ENCODE peak calls at places on chromosomes 13 and 19, in six cellular contexts. D is mucosa of descending colon, G is aorta, H is GM06990, L is GM23338, U is kidney epithelial cell. X is an unnamed sample.

GRCh38 chr13:95834134-95834765 is 157.3 kb downstream of the DNAJC3 start:
- DNase-seq in D (no peak), G (peak), H (peak), L (peak), U (peak), X (peak)

GRCh38 chr19:50437862-50438449 is 5.3 kb downstream of the MYBPC2 start:
- DNase-seq in D (no peak), G (no peak), H (no peak), L (no peak), U (no peak), X (no peak)

GRCh38 chr19:18021121-18021755 is 13.3 kb downstream of the ARRDC2 start:
- DNase-seq in D (peak), G (peak), H (peak), L (no peak), U (no peak), X (peak)

GRCh38 chr19:29771708-29772415 is 39.9 kb upstream of the CCNE1 start:
- DNase-seq in D (no peak), G (no peak), H (no peak), L (peak), U (peak), X (peak)

GRCh38 chr13:40433577-40433976 is 232.9 kb downstream of the FOXO1 start:
- DNase-seq in D (peak), G (no peak), H (peak), L (no peak), U (no peak), X (no peak)

GRCh38 chr19:35665604-35666003 is 713 bp upstream of the UPK1A start:
- DNase-seq in D (no peak), G (no peak), H (no peak), L (no peak), U (no peak), X (no peak)

GRCh38 chr19:22144394-22144793 is 52.4 kb downstream of the ZNF676 start:
- DNase-seq in D (no peak), G (no peak), H (no peak), L (peak), U (no peak), X (no peak)

GRCh38 chr13:92602560-92602959 is 624.0 kb upstream of the GPC6 start:
- DNase-seq in D (no peak), G (no peak), H (no peak), L (no peak), U (no peak), X (no peak)

GRCh38 chr13:50521750-50522149 is 321.7 kb downstream of the DLEU7 start:
- DNase-seq in D (no peak), G (no peak), H (no peak), L (no peak), U (no peak), X (no peak)

GRCh38 chr19:13173129-13173737 is 23.0 kb downstream of the IER2 start:
- DNase-seq in D (no peak), G (no peak), H (no peak), L (no peak), U (no peak), X (no peak)

GRCh38 chr13:60332682-60333081 is 64.3 kb upstream of the TDRD3 start:
- DNase-seq in D (no peak), G (no peak), H (no peak), L (no peak), U (no peak), X (no peak)

GRCh38 chr13:22926176-22927007 is 254.4 kb upstream of the SGCG start:
- DNase-seq in D (peak), G (peak), H (peak), L (peak), U (peak), X (no peak)

GRCh38 chr13:99450416-99450815 is 50.9 kb upstream of the TM9SF2 start:
- DNase-seq in D (no peak), G (no peak), H (no peak), L (no peak), U (no peak), X (no peak)

GRCh38 chr13:23755040-23755439 is 134.2 kb downstream of the MIPEP start:
- DNase-seq in D (no peak), G (no peak), H (no peak), L (no peak), U (no peak), X (no peak)

GRCh38 chr13:91988331-91988730 is 589.9 kb downstream of the GPC5 start:
- DNase-seq in D (no peak), G (no peak), H (no peak), L (no peak), U (no peak), X (no peak)

GRCh38 chr13:109764474-109765292 is 21.7 kb downstream of the IRS2 start:
- DNase-seq in D (no peak), G (no peak), H (no peak), L (peak), U (no peak), X (no peak)

GRCh38 chr13:76921516-76921915 is 26.8 kb upstream of the ACOD1 start:
- DNase-seq in D (no peak), G (peak), H (no peak), L (no peak), U (no peak), X (no peak)

GRCh38 chr13:68234278-68234677 is 1004.1 kb upstream of the PCDH9 start:
- DNase-seq in D (no peak), G (no peak), H (no peak), L (peak), U (no peak), X (no peak)

GRCh38 chr19:35911173-35911572 is 3.1 kb upstream of the TYROBP start:
- DNase-seq in D (no peak), G (no peak), H (no peak), L (peak), U (no peak), X (no peak)

GRCh38 chr13:27839809-27840467 is 47.7 kb downstream of the GSX1 start:
- DNase-seq in D (no peak), G (no peak), H (no peak), L (no peak), U (no peak), X (no peak)

GRCh38 chr19:38395381-38396127 is 7.1 kb downstream of the SPRED3 start:
- DNase-seq in D (no peak), G (no peak), H (peak), L (peak), U (no peak), X (no peak)

GRCh38 chr19:18896421-18896841 is 473 bp upstream of the CERS1 start:
- DNase-seq in D (no peak), G (no peak), H (no peak), L (peak), U (no peak), X (no peak)

GRCh38 chr19:52592301-52592700 is 22.2 kb downstream of the ZNF701 start:
- DNase-seq in D (no peak), G (no peak), H (no peak), L (no peak), U (no peak), X (no peak)

GRCh38 chr19:7904074-7905020 is 670 bp downstream of the MAP2K7 start:
- DNase-seq in D (peak), G (no peak), H (peak), L (peak), U (no peak), X (no peak)

GRCh38 chr19:56699552-56699951 is 28.0 kb upstream of the ZNF835 start:
- DNase-seq in D (no peak), G (no peak), H (no peak), L (no peak), U (no peak), X (no peak)

GRCh38 chr13:41767801-41768200 is 193.1 kb downstream of the VWA8 start:
- DNase-seq in D (no peak), G (no peak), H (no peak), L (no peak), U (no peak), X (no peak)

GRCh38 chr13:112247471-112248405 is 128.4 kb upstream of the SPACA7 start:
- DNase-seq in D (no peak), G (no peak), H (no peak), L (no peak), U (no peak), X (no peak)

GRCh38 chr13:34107814-34108213 is 289.9 kb downstream of the RFC3 start:
- DNase-seq in D (no peak), G (no peak), H (no peak), L (no peak), U (no peak), X (no peak)

DNA sequence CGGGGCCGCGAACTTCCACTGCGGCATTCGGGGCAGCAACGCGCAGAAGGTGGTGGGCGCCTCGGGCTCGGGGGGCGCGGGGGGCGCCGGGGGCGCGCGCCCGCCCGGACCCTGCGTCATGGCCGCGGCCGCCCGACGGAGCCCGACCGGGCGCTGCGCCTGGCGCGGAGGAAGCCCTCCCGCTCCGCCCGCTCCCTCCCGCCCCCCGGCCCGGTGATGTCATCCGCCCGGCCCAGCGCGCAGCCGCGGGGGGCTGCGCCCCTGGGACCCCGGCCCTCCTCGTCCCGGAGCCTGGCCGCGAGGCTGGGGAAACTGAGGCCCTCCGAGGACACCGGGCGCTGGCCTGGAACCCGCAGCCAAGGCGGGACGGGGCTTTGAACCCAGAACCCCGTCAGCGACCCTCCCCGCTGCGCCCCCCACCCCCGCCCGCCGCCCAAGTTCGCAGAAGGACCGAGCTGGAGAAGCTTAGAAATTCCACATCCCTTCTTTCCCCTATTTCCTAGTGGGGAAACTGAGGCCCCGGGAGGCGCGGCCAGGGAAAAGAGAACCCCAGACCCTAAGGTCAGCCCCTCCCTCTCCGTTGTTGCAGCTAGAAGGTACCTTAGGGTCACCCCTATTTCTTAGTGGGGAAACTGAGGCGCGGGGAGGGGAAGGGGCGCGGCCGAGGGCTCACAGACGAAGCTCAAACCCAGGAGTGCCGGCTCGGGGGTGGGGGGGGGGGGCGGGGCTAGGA is at the start of gene SHC2:
- DNase-seq in D (no peak), G (no peak), H (no peak), L (peak), U (no peak), X (no peak)
- H3K4me3 ChIP-seq in D (peak), G (peak), H (no peak), L (peak), U (peak), X (peak)

GRCh38 chr19:5622465-5623396 is at the start of the genes SAFB and SAFB2:
- DNase-seq in D (peak), G (peak), H (peak), L (peak), U (peak), X (peak)

GRCh38 chr19:5624154-5624663 is 1.3 kb downstream of the SAFB start:
- DNase-seq in D (no peak), G (peak), H (no peak), L (peak), U (no peak), X (no peak)

GRCh38 chr19:5623397-5624153 is 692 bp downstream of the SAFB start:
- DNase-seq in D (no peak), G (peak), H (no peak), L (no peak), U (no peak), X (no peak)

GRCh38 chr19:5625641-5626040 is 2.8 kb downstream of the SAFB start:
- DNase-seq in D (no peak), G (no peak), H (no peak), L (no peak), U (no peak), X (no peak)

DNA sequence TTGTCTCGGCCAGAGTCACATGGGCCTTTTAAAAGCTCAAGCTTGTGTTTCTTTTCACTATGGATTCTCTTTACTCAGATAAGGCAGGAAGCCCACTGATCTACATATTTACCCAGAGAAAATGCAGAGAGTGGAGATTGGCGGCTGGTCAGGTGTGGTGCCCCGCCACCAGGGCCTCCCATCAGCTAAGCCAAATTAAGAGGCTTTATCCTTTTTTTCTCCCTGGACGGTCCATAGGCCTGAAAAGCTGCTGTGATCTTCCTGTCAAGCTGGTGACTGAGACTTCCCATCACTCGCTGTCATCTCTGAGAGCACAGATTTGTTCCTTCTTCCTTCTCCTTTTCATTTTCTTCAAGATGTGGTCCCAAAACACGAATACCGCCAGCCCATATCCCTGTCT is 1.9 kb downstream of the SAFB start:
- DNase-seq in D (no peak), G (no peak), H (no peak), L (peak), U (no peak), X (no peak)
- H3K4me3 ChIP-seq in D (no peak), G (peak), H (peak), L (peak), U (peak), X (peak)

GRCh38 chr19:3365093-3365446 is 1.3 kb upstream of the NFIC start:
- DNase-seq in D (no peak), G (no peak), H (no peak), L (no peak), U (no peak), X (no peak)
- H3K4me3 ChIP-seq in D (no peak), G (no peak), H (no peak), L (no peak), U (no peak), X (no peak)

GRCh38 chr13:49258097-49258796 is 10.5 kb downstream of the CDADC1 start:
- DNase-seq in D (no peak), G (no peak), H (no peak), L (no peak), U (no peak), X (no peak)
- H3K4me3 ChIP-seq in D (no peak), G (no peak), H (peak), L (no peak), U (no peak), X (no peak)

GRCh38 chr19:41221514-41222205 is 2.6 kb downstream of the AXL start:
- DNase-seq in D (no peak), G (no peak), H (no peak), L (no peak), U (no peak), X (no peak)

GRCh38 chr19:41219924-41220567 is 1.0 kb downstream of the AXL start:
- DNase-seq in D (no peak), G (peak), H (no peak), L (peak), U (no peak), X (no peak)

GRCh38 chr19:41218615-41219507 is at the start of gene AXL:
- DNase-seq in D (peak), G (peak), H (no peak), L (peak), U (no peak), X (peak)

GRCh38 chr19:41217741-41218140 is 1.3 kb upstream of the AXL start:
- DNase-seq in D (no peak), G (no peak), H (no peak), L (no peak), U (no peak), X (no peak)

GRCh38 chr19:41218249-41218614 is 791 bp upstream of the AXL start:
- DNase-seq in D (no peak), G (no peak), H (no peak), L (no peak), U (no peak), X (no peak)
- H3K4me3 ChIP-seq in D (no peak), G (no peak), H (no peak), L (peak), U (no peak), X (no peak)

GRCh38 chr19:5339470-5339949 is 1.1 kb downstream of the PTPRS start:
- DNase-seq in D (no peak), G (no peak), H (no peak), L (no peak), U (no peak), X (no peak)
- H3K4me3 ChIP-seq in D (no peak), G (no peak), H (peak), L (peak), U (peak), X (peak)